ENCODE peak calls at places on chromosomes 13 and 19, in nine cellular contexts. F is breast epithelium, Z is hepatocyte, W is bronchial epithelial cell, Q is stomach, H is heart right ventricle, E is GM23248, O is cardiac muscle cell, D is adrenal gland. N is an unnamed sample. For H3K36me3, the result is how much of the 10 kb centered on the place peaks cover.

GRCh38 chr19:50817941-50818858 is 5.4 kb downstream of the KLK1 start:
- DNase-seq in F (no peak), Z (peak), W (no peak), Q (peak), H (peak), E (peak), O (peak), D (peak), N (peak)

GRCh38 chr13:79389031-79389430 is 17.0 kb downstream of the RBM26 start:
- DNase-seq in F (no peak), Z (no peak), W (no peak), Q (no peak), H (no peak), E (no peak), O (no peak), D (no peak), N (no peak)

GRCh38 chr13:40660270-40660669 is 6.2 kb downstream of the FOXO1 start:
- DNase-seq in F (no peak), Z (no peak), W (no peak), Q (no peak), H (no peak), E (no peak), O (no peak), D (no peak), N (no peak)

GRCh38 chr13:100512422-100512821 is 76.2 kb downstream of the GGACT start:
- DNase-seq in F (no peak), Z (no peak), W (no peak), Q (no peak), H (no peak), E (no peak), O (no peak), D (no peak), N (no peak)

GRCh38 chr13:107713314-107713713 is 502.0 kb downstream of the LIG4 start:
- DNase-seq in F (no peak), Z (no peak), W (no peak), Q (no peak), H (no peak), E (peak), O (no peak), D (no peak), N (no peak)

GRCh38 chr19:7852851-7853759 is 21.1 kb downstream of the PRR36 start:
- DNase-seq in F (peak), Z (peak), W (peak), Q (peak), H (no peak), E (peak), O (peak), D (peak), N (peak)

GRCh38 chr13:49240017-49240416 is 7.7 kb upstream of the CDADC1 start:
- DNase-seq in F (no peak), Z (peak), W (peak), Q (no peak), H (no peak), E (peak), O (peak), D (no peak), N (no peak)

GRCh38 chr19:570315-570714 is 2.1 kb upstream of the BSG start:
- DNase-seq in F (no peak), Z (no peak), W (no peak), Q (no peak), H (no peak), E (no peak), O (no peak), D (no peak), N (no peak)

GRCh38 chr13:31631071-31631470 is 108.3 kb upstream of the RXFP2 start:
- DNase-seq in F (no peak), Z (no peak), W (no peak), Q (no peak), H (no peak), E (peak), O (no peak), D (no peak), N (no peak)

GRCh38 chr19:5775668-5776309 is 8.8 kb downstream of the PRR22 start:
- DNase-seq in F (no peak), Z (no peak), W (peak), Q (no peak), H (no peak), E (peak), O (no peak), D (no peak), N (no peak)

GRCh38 chr13:21478881-21479808 is 20.0 kb upstream of the ZDHHC20 start:
- DNase-seq in F (no peak), Z (peak), W (peak), Q (no peak), H (peak), E (peak), O (peak), D (no peak), N (no peak)

GRCh38 chr19:13839193-13839937 is 37.6 kb upstream of the NANOS3 start:
- DNase-seq in F (peak), Z (peak), W (peak), Q (peak), H (peak), E (peak), O (peak), D (peak), N (peak)
- H3K36me3 ChIP-seq in F (under half), Z (under half), W (under half), Q (under half), H (under half), E (under half), O (under half), D (under half), N (under half)

DNA sequence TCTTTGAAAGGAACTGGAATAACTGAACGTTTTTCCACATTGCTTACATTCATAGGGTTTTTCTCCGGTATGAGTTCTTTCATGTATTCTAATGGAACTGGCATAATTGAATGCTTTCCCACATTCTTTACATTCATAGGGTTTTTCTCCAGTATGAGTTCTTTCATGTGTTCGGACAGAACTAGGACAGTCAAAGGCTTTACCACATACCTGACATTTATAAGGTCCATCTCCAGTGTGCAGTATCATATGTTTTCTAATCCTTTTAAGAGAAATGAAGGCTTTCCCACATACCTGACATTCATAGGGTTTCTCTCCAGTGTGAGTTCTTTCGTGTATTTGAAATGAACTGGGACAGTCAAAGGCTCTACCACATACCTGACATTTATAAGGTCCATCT is 24.7 kb downstream of the ZNF564 start:
- DNase-seq in F (no peak), Z (no peak), W (no peak), Q (no peak), H (no peak), E (no peak), O (no peak), D (no peak), N (no peak)
- H3K36me3 ChIP-seq in F (under half), Z (half or more), W (under half), Q (half or more), H (half or more), E (half or more), O (under half), D (under half), N (half or more)

DNA sequence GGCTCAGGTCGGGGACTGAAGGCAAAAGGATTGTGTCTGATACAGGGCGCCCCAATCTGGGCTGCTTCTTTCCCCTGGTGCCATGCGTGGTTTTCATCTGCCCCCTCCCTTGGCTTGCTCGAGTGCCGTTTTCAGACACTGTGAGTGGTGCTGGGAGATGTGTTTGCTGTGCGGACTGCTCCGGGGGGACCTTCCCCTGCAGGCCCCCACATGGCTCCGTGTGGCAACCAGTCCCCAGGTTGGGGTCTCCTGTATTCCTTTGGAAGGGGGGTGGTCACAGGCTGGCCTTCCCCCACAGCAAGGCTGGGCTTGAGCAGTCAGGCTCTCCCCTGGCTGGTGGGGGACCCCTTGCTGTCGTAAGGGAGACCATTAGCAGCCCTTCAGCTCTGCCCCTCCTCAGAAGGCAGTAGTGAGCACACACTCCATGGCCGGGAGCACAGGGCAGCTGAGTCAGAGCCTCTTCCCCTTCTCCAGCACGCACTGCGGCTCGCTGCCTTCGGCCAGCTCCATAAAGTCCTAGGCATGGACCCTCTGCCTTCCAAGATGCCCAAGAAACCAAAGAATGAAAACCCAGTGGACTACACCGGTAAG is 20.6 kb upstream of the QTRT1 start:
- DNase-seq in F (no peak), Z (no peak), W (no peak), Q (no peak), H (no peak), E (no peak), O (no peak), D (no peak), N (no peak)
- H3K36me3 ChIP-seq in F (half or more), Z (under half), W (half or more), Q (half or more), H (half or more), E (half or more), O (half or more), D (half or more), N (half or more)

DNA sequence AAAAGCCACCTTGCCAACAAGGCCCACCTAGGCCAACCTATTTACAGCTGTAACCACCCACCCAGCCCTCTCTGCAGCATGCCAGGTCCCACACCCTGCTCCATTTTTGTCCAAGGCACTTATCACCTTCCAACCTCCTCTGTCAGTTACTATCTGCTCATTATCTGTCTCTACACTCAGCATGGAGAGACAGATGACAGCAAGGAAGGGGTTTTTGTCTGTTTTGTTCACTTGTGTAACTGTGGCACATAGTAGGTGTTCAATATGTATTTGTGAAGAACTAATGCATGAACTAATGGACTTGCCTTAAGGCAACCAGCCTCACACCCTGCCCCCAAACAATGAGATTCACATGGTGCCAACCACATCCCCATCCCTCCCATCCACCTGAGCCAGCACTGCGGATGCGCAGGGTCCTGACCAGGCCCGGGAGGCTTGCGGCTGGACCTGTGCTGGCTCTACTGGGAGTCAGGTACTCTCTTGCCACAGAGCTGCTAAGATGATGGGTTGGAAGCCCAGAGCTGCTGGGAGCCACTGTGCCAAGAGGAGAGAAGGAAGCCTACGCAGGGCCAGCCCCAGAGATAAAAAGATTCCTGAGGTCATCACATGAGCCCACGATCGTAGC is 17.2 kb downstream of the DEDD2 start:
- DNase-seq in F (no peak), Z (no peak), W (no peak), Q (no peak), H (no peak), E (no peak), O (no peak), D (no peak), N (no peak)
- H3K36me3 ChIP-seq in F (under half), Z (under half), W (under half), Q (half or more), H (half or more), E (under half), O (under half), D (half or more), N (half or more)

DNA sequence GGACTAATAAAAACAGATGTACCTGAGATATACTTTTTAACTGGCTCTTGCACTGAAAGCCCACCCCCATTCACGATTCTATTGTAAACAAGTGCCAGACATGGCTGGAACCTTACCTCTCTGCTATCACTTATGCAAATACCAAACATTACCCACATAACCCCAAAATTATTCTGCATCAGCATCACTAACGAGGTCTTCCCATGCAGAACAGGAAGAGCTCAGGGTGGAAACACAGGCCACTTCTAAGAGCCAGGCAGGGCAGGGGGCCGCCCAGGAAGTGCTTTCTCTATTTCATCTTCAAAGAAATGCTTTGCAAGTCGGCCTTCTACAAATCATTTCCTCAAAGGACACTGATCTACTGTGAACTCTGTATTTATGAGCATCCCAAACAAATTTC is 7.3 kb downstream of the IRS2 start:
- DNase-seq in F (no peak), Z (no peak), W (no peak), Q (no peak), H (no peak), E (no peak), O (no peak), D (no peak), N (no peak)
- H3K36me3 ChIP-seq in F (under half), Z (under half), W (under half), Q (under half), H (under half), E (under half), O (under half), D (under half), N (under half)